ENCODE peak calls at places on chromosomes 13 and 19, in seven cellular contexts. One of them, this sample, is unnamed. For H3K27me3, the result is how much of the 10 kb centered on the place peaks cover.

GRCh38 chr19:35549174-35549788 is 3.9 kb downstream of the TMEM147 start:
- DNase-seq in colonic mucosa: peak
- DNase-seq in suprapubic skin: no peak
- DNase-seq in heart left ventricle: no peak
- DNase-seq in stomach: peak
- DNase-seq in esophagus muscularis mucosa: no peak
- DNase-seq in psoas muscle: no peak
- DNase-seq in this sample: no peak

GRCh38 chr13:24910502-24911134 is 146.6 kb downstream of the RNF17 start:
- DNase-seq in colonic mucosa: peak
- DNase-seq in suprapubic skin: no peak
- DNase-seq in heart left ventricle: no peak
- DNase-seq in stomach: no peak
- DNase-seq in esophagus muscularis mucosa: no peak
- DNase-seq in psoas muscle: no peak
- DNase-seq in this sample: no peak

GRCh38 chr13:101398191-101398590 is 18.1 kb downstream of the NALCN start:
- DNase-seq in colonic mucosa: no peak
- DNase-seq in suprapubic skin: no peak
- DNase-seq in heart left ventricle: no peak
- DNase-seq in stomach: no peak
- DNase-seq in esophagus muscularis mucosa: peak
- DNase-seq in psoas muscle: no peak
- DNase-seq in this sample: no peak

GRCh38 chr13:45092668-45093067 is 27.6 kb upstream of the GTF2F2 start:
- DNase-seq in colonic mucosa: no peak
- DNase-seq in suprapubic skin: no peak
- DNase-seq in heart left ventricle: no peak
- DNase-seq in stomach: no peak
- DNase-seq in esophagus muscularis mucosa: no peak
- DNase-seq in psoas muscle: no peak
- DNase-seq in this sample: no peak

GRCh38 chr19:39568604-39569003 is 28.6 kb upstream of the EID2 start:
- DNase-seq in colonic mucosa: no peak
- DNase-seq in suprapubic skin: no peak
- DNase-seq in heart left ventricle: no peak
- DNase-seq in stomach: no peak
- DNase-seq in esophagus muscularis mucosa: no peak
- DNase-seq in psoas muscle: no peak
- DNase-seq in this sample: no peak

GRCh38 chr13:113918981-113919646 is 54.8 kb downstream of the C13orf46 start:
- DNase-seq in colonic mucosa: peak
- DNase-seq in suprapubic skin: peak
- DNase-seq in heart left ventricle: no peak
- DNase-seq in stomach: peak
- DNase-seq in esophagus muscularis mucosa: no peak
- DNase-seq in psoas muscle: no peak
- DNase-seq in this sample: peak

GRCh38 chr13:75829874-75830273 is 193.7 kb downstream of the LMO7 start:
- DNase-seq in colonic mucosa: no peak
- DNase-seq in suprapubic skin: no peak
- DNase-seq in heart left ventricle: no peak
- DNase-seq in stomach: no peak
- DNase-seq in esophagus muscularis mucosa: no peak
- DNase-seq in psoas muscle: no peak
- DNase-seq in this sample: no peak

GRCh38 chr13:34842466-34842865 is 99.6 kb upstream of the NBEA start:
- DNase-seq in colonic mucosa: no peak
- DNase-seq in suprapubic skin: no peak
- DNase-seq in heart left ventricle: no peak
- DNase-seq in stomach: no peak
- DNase-seq in esophagus muscularis mucosa: no peak
- DNase-seq in psoas muscle: no peak
- DNase-seq in this sample: no peak

GRCh38 chr13:111225184-111225583 is 95.3 kb upstream of the TEX29 start:
- DNase-seq in colonic mucosa: no peak
- DNase-seq in suprapubic skin: no peak
- DNase-seq in heart left ventricle: no peak
- DNase-seq in stomach: no peak
- DNase-seq in esophagus muscularis mucosa: no peak
- DNase-seq in psoas muscle: no peak
- DNase-seq in this sample: no peak

DNA sequence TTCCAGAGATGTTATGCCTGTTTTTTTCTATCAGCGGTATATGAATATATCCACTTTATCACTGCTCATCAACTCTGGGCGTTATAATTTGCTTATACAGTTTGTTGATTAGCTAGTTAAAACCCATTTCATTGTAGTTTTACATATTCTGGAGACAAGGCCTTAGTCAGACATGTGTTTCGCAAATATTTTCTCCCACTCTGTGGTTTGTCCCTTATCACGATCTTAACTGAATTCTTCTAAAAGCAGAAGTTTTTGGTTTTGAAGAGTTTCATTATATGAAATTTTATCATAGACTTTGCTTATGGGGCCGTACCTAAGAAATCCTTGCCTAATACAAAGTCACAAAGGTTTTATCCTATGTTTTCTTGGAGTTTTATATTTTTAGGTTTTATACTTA is 84.6 kb downstream of the FRY start:
- DNase-seq in colonic mucosa: no peak
- DNase-seq in suprapubic skin: no peak
- DNase-seq in heart left ventricle: no peak
- DNase-seq in stomach: no peak
- DNase-seq in esophagus muscularis mucosa: no peak
- DNase-seq in psoas muscle: no peak
- DNase-seq in this sample: no peak
- H3K27ac ChIP-seq in colonic mucosa: no peak
- H3K27ac ChIP-seq in suprapubic skin: no peak
- H3K27ac ChIP-seq in heart left ventricle: peak
- H3K27ac ChIP-seq in stomach: no peak
- H3K27ac ChIP-seq in esophagus muscularis mucosa: no peak
- H3K27ac ChIP-seq in psoas muscle: peak
- H3K27ac ChIP-seq in this sample: peak

GRCh38 chr19:29044037-29044436 is 168.9 kb downstream of the UQCRFS1 start:
- DNase-seq in colonic mucosa: no peak
- DNase-seq in suprapubic skin: no peak
- DNase-seq in heart left ventricle: no peak
- DNase-seq in stomach: no peak
- DNase-seq in esophagus muscularis mucosa: no peak
- DNase-seq in psoas muscle: no peak
- DNase-seq in this sample: no peak

GRCh38 chr19:29045708-29046107 is 167.2 kb downstream of the UQCRFS1 start:
- DNase-seq in colonic mucosa: no peak
- DNase-seq in suprapubic skin: no peak
- DNase-seq in heart left ventricle: no peak
- DNase-seq in stomach: no peak
- DNase-seq in esophagus muscularis mucosa: no peak
- DNase-seq in psoas muscle: no peak
- DNase-seq in this sample: no peak

GRCh38 chr19:29040951-29041350 is 172.0 kb downstream of the UQCRFS1 start:
- DNase-seq in colonic mucosa: no peak
- DNase-seq in suprapubic skin: no peak
- DNase-seq in heart left ventricle: no peak
- DNase-seq in stomach: no peak
- DNase-seq in esophagus muscularis mucosa: no peak
- DNase-seq in psoas muscle: no peak
- DNase-seq in this sample: no peak

GRCh38 chr19:29042450-29042849 is 170.5 kb downstream of the UQCRFS1 start:
- DNase-seq in colonic mucosa: no peak
- DNase-seq in suprapubic skin: no peak
- DNase-seq in heart left ventricle: no peak
- DNase-seq in stomach: no peak
- DNase-seq in esophagus muscularis mucosa: no peak
- DNase-seq in psoas muscle: no peak
- DNase-seq in this sample: no peak

GRCh38 chr19:29040291-29040690 is 172.7 kb downstream of the UQCRFS1 start:
- DNase-seq in colonic mucosa: no peak
- DNase-seq in suprapubic skin: no peak
- DNase-seq in heart left ventricle: no peak
- DNase-seq in stomach: no peak
- DNase-seq in esophagus muscularis mucosa: no peak
- DNase-seq in psoas muscle: peak
- DNase-seq in this sample: no peak
- H3K27me3 ChIP-seq in colonic mucosa: under half
- H3K27me3 ChIP-seq in suprapubic skin: under half
- H3K27me3 ChIP-seq in heart left ventricle: under half
- H3K27me3 ChIP-seq in stomach: under half
- H3K27me3 ChIP-seq in esophagus muscularis mucosa: under half
- H3K27me3 ChIP-seq in psoas muscle: under half
- H3K27me3 ChIP-seq in this sample: under half

GRCh38 chr19:56132316-56132822 is 8.7 kb upstream of the ZNF444 start:
- DNase-seq in colonic mucosa: no peak
- DNase-seq in suprapubic skin: no peak
- DNase-seq in heart left ventricle: no peak
- DNase-seq in stomach: no peak
- DNase-seq in esophagus muscularis mucosa: no peak
- DNase-seq in psoas muscle: no peak
- DNase-seq in this sample: no peak
- H3K4me3 ChIP-seq in colonic mucosa: no peak
- H3K4me3 ChIP-seq in suprapubic skin: no peak
- H3K4me3 ChIP-seq in heart left ventricle: no peak
- H3K4me3 ChIP-seq in stomach: no peak
- H3K4me3 ChIP-seq in esophagus muscularis mucosa: peak
- H3K4me3 ChIP-seq in psoas muscle: no peak
- H3K4me3 ChIP-seq in this sample: no peak

GRCh38 chr13:30370146-30370545 is 52.1 kb upstream of the UBE2L5 start:
- DNase-seq in colonic mucosa: no peak
- DNase-seq in suprapubic skin: no peak
- DNase-seq in heart left ventricle: no peak
- DNase-seq in stomach: no peak
- DNase-seq in esophagus muscularis mucosa: no peak
- DNase-seq in psoas muscle: no peak
- DNase-seq in this sample: peak
- H3K27ac ChIP-seq in colonic mucosa: no peak
- H3K27ac ChIP-seq in suprapubic skin: no peak
- H3K27ac ChIP-seq in heart left ventricle: peak
- H3K27ac ChIP-seq in stomach: no peak
- H3K27ac ChIP-seq in esophagus muscularis mucosa: no peak
- H3K27ac ChIP-seq in psoas muscle: no peak
- H3K27ac ChIP-seq in this sample: no peak

DNA sequence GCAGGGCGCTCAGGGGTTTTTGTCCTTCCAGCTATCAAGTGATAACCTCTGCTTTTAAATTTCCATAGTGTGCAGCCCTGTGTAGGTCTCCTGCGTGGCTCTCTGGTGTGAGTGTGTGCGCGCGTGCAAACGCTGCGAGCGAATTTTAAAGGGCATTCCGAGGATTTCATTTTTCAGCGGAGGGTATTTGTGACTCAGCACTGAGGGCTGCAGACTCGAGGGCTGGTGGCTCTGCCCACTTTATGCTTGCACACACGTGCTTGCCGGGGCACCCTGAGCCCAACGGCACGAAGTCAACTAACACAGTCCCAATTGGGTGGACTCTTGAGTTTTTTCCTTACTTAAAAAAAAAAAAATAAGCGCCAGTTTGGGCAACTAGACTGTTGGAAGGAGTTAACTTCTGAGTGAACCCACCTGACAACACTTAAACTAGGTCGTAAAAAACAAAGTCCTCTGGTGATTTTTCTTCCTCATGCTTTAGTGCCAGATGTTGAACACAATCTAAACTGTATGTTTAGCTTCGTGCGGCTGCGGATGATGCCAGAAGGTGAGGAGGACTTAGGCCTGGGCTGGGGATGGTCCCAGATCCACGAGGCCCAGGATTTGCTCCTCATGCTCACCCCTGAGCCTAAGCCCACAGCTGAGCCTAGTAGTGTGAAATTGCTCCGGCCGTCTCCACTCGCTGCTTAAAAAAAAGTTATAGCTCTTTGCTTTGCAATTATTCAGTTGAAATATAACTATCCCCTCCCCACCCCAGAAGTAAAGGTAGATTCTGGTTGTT is 2.1 kb downstream of the FGF9 start:
- DNase-seq in colonic mucosa: peak
- DNase-seq in suprapubic skin: no peak
- DNase-seq in heart left ventricle: no peak
- DNase-seq in stomach: no peak
- DNase-seq in esophagus muscularis mucosa: no peak
- DNase-seq in psoas muscle: no peak
- DNase-seq in this sample: no peak
- H3K27me3 ChIP-seq in colonic mucosa: under half
- H3K27me3 ChIP-seq in suprapubic skin: half or more
- H3K27me3 ChIP-seq in heart left ventricle: under half
- H3K27me3 ChIP-seq in stomach: under half
- H3K27me3 ChIP-seq in esophagus muscularis mucosa: half or more
- H3K27me3 ChIP-seq in psoas muscle: under half
- H3K27me3 ChIP-seq in this sample: under half

GRCh38 chr19:48618916-48619691 is at the start of the genes RPL18 and SPHK2:
- DNase-seq in colonic mucosa: peak
- DNase-seq in suprapubic skin: peak
- DNase-seq in heart left ventricle: peak
- DNase-seq in stomach: peak
- DNase-seq in esophagus muscularis mucosa: peak
- DNase-seq in psoas muscle: peak
- DNase-seq in this sample: peak

GRCh38 chr19:48618278-48618915 is 581 bp downstream of the RPL18 start:
- DNase-seq in colonic mucosa: peak
- DNase-seq in suprapubic skin: no peak
- DNase-seq in heart left ventricle: no peak
- DNase-seq in stomach: no peak
- DNase-seq in esophagus muscularis mucosa: no peak
- DNase-seq in psoas muscle: no peak
- DNase-seq in this sample: peak

GRCh38 chr19:48616491-48617056 is 1.7 kb upstream of the FAM83E start:
- DNase-seq in colonic mucosa: peak
- DNase-seq in suprapubic skin: no peak
- DNase-seq in heart left ventricle: no peak
- DNase-seq in stomach: no peak
- DNase-seq in esophagus muscularis mucosa: no peak
- DNase-seq in psoas muscle: no peak
- DNase-seq in this sample: no peak

GRCh38 chr19:48616041-48616436 is 1.2 kb upstream of the FAM83E start:
- DNase-seq in colonic mucosa: peak
- DNase-seq in suprapubic skin: no peak
- DNase-seq in heart left ventricle: no peak
- DNase-seq in stomach: no peak
- DNase-seq in esophagus muscularis mucosa: no peak
- DNase-seq in psoas muscle: no peak
- DNase-seq in this sample: peak

GRCh38 chr19:48617146-48617937 is 1.6 kb downstream of the RPL18 start:
- DNase-seq in colonic mucosa: peak
- DNase-seq in suprapubic skin: no peak
- DNase-seq in heart left ventricle: no peak
- DNase-seq in stomach: peak
- DNase-seq in esophagus muscularis mucosa: no peak
- DNase-seq in psoas muscle: no peak
- DNase-seq in this sample: no peak
- H3K4me3 ChIP-seq in colonic mucosa: peak
- H3K4me3 ChIP-seq in suprapubic skin: peak
- H3K4me3 ChIP-seq in heart left ventricle: peak
- H3K4me3 ChIP-seq in stomach: peak
- H3K4me3 ChIP-seq in esophagus muscularis mucosa: peak
- H3K4me3 ChIP-seq in psoas muscle: peak
- H3K4me3 ChIP-seq in this sample: peak

This sample was measured in tibial artery.